ENCODE peak calls at places on chromosomes 1 and 21, in six cellular contexts. J, N, Y, V, Q and F are unnamed samples.

GRCh38 chr1:92040971-92041370 is 11.2 kb downstream of the EPHX4 start:
- DNase-seq in J (no peak), N (no peak), Y (no peak), V (no peak), Q (no peak), F (no peak)

GRCh38 chr1:235424092-235424491 is 56.9 kb downstream of the TBCE start:
- DNase-seq in J (no peak), N (no peak), Y (no peak), V (no peak), Q (no peak), F (no peak)

GRCh38 chr1:14578156-14578555 is 20.3 kb upstream of the KAZN start:
- DNase-seq in J (no peak), N (no peak), Y (no peak), V (no peak), Q (no peak), F (no peak)

GRCh38 chr1:43441166-43441893 is 12.4 kb downstream of the HYI start:
- DNase-seq in J (no peak), N (no peak), Y (no peak), V (no peak), Q (no peak), F (no peak)

GRCh38 chr21:32349333-32349944 is 43.4 kb downstream of the URB1 start:
- DNase-seq in J (no peak), N (no peak), Y (peak; percentile 78), V (no peak), Q (no peak), F (no peak)

GRCh38 chr1:29515188-29515955 is 279.1 kb downstream of the PTPRU start:
- DNase-seq in J (no peak), N (no peak), Y (peak; percentile 15), V (no peak), Q (no peak), F (no peak)

GRCh38 chr1:8846263-8846662 is 28.8 kb upstream of the RERE start:
- DNase-seq in J (no peak), N (no peak), Y (no peak), V (no peak), Q (no peak), F (no peak)

GRCh38 chr1:37267111-37267835 is 207.1 kb upstream of the ZC3H12A start:
- DNase-seq in J (no peak), N (no peak), Y (no peak), V (peak; percentile 29), Q (no peak), F (no peak)

GRCh38 chr1:119101563-119101962 is 38.9 kb downstream of the WARS2 start:
- DNase-seq in J (no peak), N (no peak), Y (no peak), V (no peak), Q (peak; percentile 13), F (no peak)

GRCh38 chr1:25477448-25478034 is 46.8 kb downstream of the MACO1 start:
- DNase-seq in J (no peak), N (no peak), Y (no peak), V (no peak), Q (no peak), F (no peak)

GRCh38 chr1:163410073-163410522 is 88.3 kb downstream of the NUF2 start:
- DNase-seq in J (peak; percentile 17), N (no peak), Y (no peak), V (peak; percentile 88), Q (peak; percentile 82), F (no peak)

GRCh38 chr1:65940131-65940530 is 147.4 kb downstream of the PDE4B start:
- DNase-seq in J (no peak), N (no peak), Y (no peak), V (no peak), Q (no peak), F (no peak)

GRCh38 chr1:109659997-109660755 is 4.3 kb downstream of the GSTM4 start:
- DNase-seq in J (no peak), N (no peak), Y (no peak), V (no peak), Q (no peak), F (no peak)

GRCh38 chr1:184563308-184563707 is 176.5 kb downstream of the C1orf21 start:
- DNase-seq in J (no peak), N (no peak), Y (no peak), V (no peak), Q (peak; percentile 26), F (no peak)

GRCh38 chr1:201430790-201431189 is 9.3 kb upstream of the TNNI1 start:
- DNase-seq in J (no peak), N (no peak), Y (no peak), V (no peak), Q (no peak), F (no peak)

GRCh38 chr1:69055223-69055622 is 512.5 kb upstream of the LRRC7 start:
- DNase-seq in J (no peak), N (no peak), Y (no peak), V (peak; percentile 5), Q (no peak), F (no peak)

GRCh38 chr1:145824499-145824842 is 471 bp downstream of the POLR3C start:
- DNase-seq in J (no peak), N (no peak), Y (no peak), V (no peak), Q (no peak), F (no peak)

GRCh38 chr21:34915364-34915834 is 133.7 kb downstream of the RUNX1 start:
- DNase-seq in J (no peak), N (no peak), Y (no peak), V (no peak), Q (no peak), F (no peak)

GRCh38 chr1:238409191-238409846 is 518.6 kb upstream of the ZP4 start:
- DNase-seq in J (peak; percentile 7), N (no peak), Y (no peak), V (no peak), Q (no peak), F (no peak)

GRCh38 chr1:178126261-178126660 is 32.4 kb downstream of the RASAL2 start:
- DNase-seq in J (no peak), N (no peak), Y (no peak), V (no peak), Q (peak; percentile 13), F (no peak)

GRCh38 chr1:51661081-51661518 is 44.2 kb downstream of the OSBPL9 start:
- DNase-seq in J (no peak), N (no peak), Y (no peak), V (no peak), Q (peak; percentile 41), F (no peak)

GRCh38 chr1:161218301-161219077 is 3.4 kb downstream of the FCER1G start:
- DNase-seq in J (no peak), N (no peak), Y (no peak), V (no peak), Q (no peak), F (no peak)

GRCh38 chr1:51541313-51542050 is 22.4 kb upstream of the EPS15 start:
- DNase-seq in J (no peak), N (no peak), Y (no peak), V (no peak), Q (no peak), F (no peak)

GRCh38 chr1:150066838-150067183 is 765 bp upstream of the VPS45 start:
- DNase-seq in J (peak; percentile 55), N (no peak), Y (no peak), V (peak; percentile 79), Q (peak; percentile 68), F (no peak)

GRCh38 chr1:211939876-211940468 is 95.4 kb downstream of the INTS7 start:
- DNase-seq in J (no peak), N (no peak), Y (no peak), V (no peak), Q (no peak), F (no peak)

GRCh38 chr1:110063781-110064180 is 6.7 kb downstream of the ALX3 start:
- DNase-seq in J (no peak), N (no peak), Y (no peak), V (no peak), Q (no peak), F (no peak)

GRCh38 chr21:15706686-15707085 is 23.1 kb upstream of the USP25 start:
- DNase-seq in J (peak; percentile 7), N (no peak), Y (no peak), V (no peak), Q (peak; percentile 71), F (no peak)

GRCh38 chr1:62209931-62210595 is 15.4 kb downstream of the L1TD1 start:
- DNase-seq in J (no peak), N (no peak), Y (no peak), V (no peak), Q (no peak), F (no peak)

DNA sequence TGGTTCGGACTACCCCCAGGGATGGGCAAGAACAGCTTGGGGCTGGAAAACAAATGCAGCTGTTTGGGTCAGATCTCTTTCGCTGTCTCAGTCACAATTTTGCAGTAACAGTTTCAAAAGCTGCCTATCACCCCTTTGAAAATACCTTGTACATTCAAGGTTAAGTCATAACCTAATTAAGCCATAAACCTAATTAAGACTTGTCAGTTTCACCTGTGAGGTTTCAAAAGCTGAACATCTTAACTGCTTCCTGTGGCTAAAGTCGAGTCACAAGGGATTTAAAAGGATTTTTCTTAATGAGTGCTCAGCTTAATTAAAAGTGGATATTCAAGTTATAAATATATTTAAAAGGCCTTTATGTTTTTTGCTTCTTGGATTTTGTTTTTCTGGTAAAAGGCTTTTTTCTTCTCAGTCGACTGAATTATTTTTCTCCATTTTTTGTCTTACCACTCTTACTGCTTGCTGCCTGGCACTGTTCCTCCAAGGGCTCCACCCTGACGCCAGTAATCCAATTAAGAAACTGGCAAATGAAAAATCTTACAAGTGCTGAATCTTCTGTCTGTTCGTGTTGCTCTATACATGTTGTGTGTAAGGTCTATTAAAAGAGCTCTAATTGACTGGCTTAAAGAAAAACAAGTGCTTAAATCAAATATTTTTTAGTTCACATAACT is 31.3 kb downstream of the CBR1 start:
- DNase-seq in J (no peak), N (no peak), Y (no peak), V (no peak), Q (no peak), F (no peak)
- H3K9me3 ChIP-seq in J (no peaks in the 10 kb centered on the region), N (no peaks in the 10 kb centered on the region), Y (no peaks in the 10 kb centered on the region), V (no peaks in the 10 kb centered on the region), Q (no peaks in the 10 kb centered on the region), F (no peaks in the 10 kb centered on the region)

GRCh38 chr21:42351626-42352432 is 1.0 kb upstream of the TFF2 start:
- DNase-seq in J (no peak), N (no peak), Y (peak; percentile 69), V (no peak), Q (no peak), F (no peak)
- H3K9me3 ChIP-seq in J (peaks cover 23% of the 10 kb centered on the region), N (peaks cover 4% of the 10 kb centered on the region), Y (no peaks in the 10 kb centered on the region), V (peaks cover 4% of the 10 kb centered on the region), Q (no peaks in the 10 kb centered on the region), F (no peaks in the 10 kb centered on the region)

GRCh38 chr1:3339856-3340255 is 114.6 kb upstream of the ARHGEF16 start:
- DNase-seq in J (no peak), N (no peak), Y (no peak), V (no peak), Q (no peak), F (no peak)
- H3K9me3 ChIP-seq in J (peaks cover 25% of the 10 kb centered on the region), N (peaks cover 6% of the 10 kb centered on the region), Y (peaks cover 6% of the 10 kb centered on the region), V (peaks cover 6% of the 10 kb centered on the region), Q (peaks cover 5% of the 10 kb centered on the region), F (peaks cover under 1% of the 10 kb centered on the region)

GRCh38 chr1:17227358-17227915 is 21.5 kb upstream of the PADI3 start:
- DNase-seq in J (no peak), N (no peak), Y (no peak), V (no peak), Q (no peak), F (no peak)
- H3K9me3 ChIP-seq in J (no peaks in the 10 kb centered on the region), N (no peaks in the 10 kb centered on the region), Y (no peaks in the 10 kb centered on the region), V (no peaks in the 10 kb centered on the region), Q (no peaks in the 10 kb centered on the region), F (no peaks in the 10 kb centered on the region)